ENCODE peak calls at places on chromosome 18, in ten cellular contexts. T, E, P, Q, F, L, A, D, X and M are unnamed samples.

GRCh38 chr18:56606623-56607022 is 31.8 kb downstream of the TXNL1 start:
- DNase-seq in T (no peak), E (no peak), P (no peak), Q (no peak), F (no peak), L (no peak), A (no peak), D (no peak), X (no peak), M (no peak)

GRCh38 chr18:34809697-34810096 is 99.6 kb downstream of the DTNA start:
- DNase-seq in T (peak; percentile 30), E (peak; percentile 44), P (peak; percentile 32), Q (peak; percentile 91), F (no peak), L (no peak), A (peak; percentile 64), D (peak; percentile 67), X (peak; percentile 46), M (no peak)

GRCh38 chr18:37476182-37476581 is 89.4 kb downstream of the CELF4 start:
- DNase-seq in T (no peak), E (peak; percentile 16), P (peak; percentile 14), Q (no peak), F (peak; percentile 9), L (no peak), A (peak; percentile 2), D (no peak), X (peak; percentile 16), M (no peak)

GRCh38 chr18:8139971-8140406 is 469.2 kb upstream of the RAB12 start:
- DNase-seq in T (no peak), E (peak; percentile 72), P (no peak), Q (no peak), F (no peak), L (no peak), A (peak; percentile 41), D (peak; percentile 42), X (no peak), M (no peak)

GRCh38 chr18:1422634-1423033 is 518.0 kb downstream of the ADCYAP1 start:
- DNase-seq in T (no peak), E (no peak), P (no peak), Q (no peak), F (no peak), L (no peak), A (no peak), D (no peak), X (no peak), M (no peak)

GRCh38 chr18:52387246-52387645 is 47.2 kb downstream of the DCC start:
- DNase-seq in T (no peak), E (no peak), P (no peak), Q (no peak), F (no peak), L (no peak), A (no peak), D (no peak), X (no peak), M (no peak)

GRCh38 chr18:43830905-43831304 is 553.6 kb upstream of the SYT4 start:
- DNase-seq in T (no peak), E (no peak), P (no peak), Q (no peak), F (no peak), L (no peak), A (no peak), D (no peak), X (no peak), M (no peak)

GRCh38 chr18:58682429-58683069 is 11.3 kb downstream of the MALT1 start:
- DNase-seq in T (peak; percentile 66), E (peak; percentile 77), P (peak; percentile 74), Q (no peak), F (no peak), L (peak; percentile 67), A (peak; percentile 93), D (peak; percentile 84), X (peak; percentile 71), M (peak; percentile 55)

GRCh38 chr18:56130481-56130880 is 507.9 kb downstream of the TXNL1 start:
- DNase-seq in T (no peak), E (no peak), P (no peak), Q (no peak), F (no peak), L (no peak), A (no peak), D (no peak), X (no peak), M (no peak)

GRCh38 chr18:2191180-2191790 is 380.0 kb downstream of the METTL4 start:
- DNase-seq in T (no peak), E (no peak), P (no peak), Q (no peak), F (no peak), L (no peak), A (no peak), D (no peak), X (peak; percentile 29), M (peak; percentile 82)

GRCh38 chr18:28086530-28087172 is 90.3 kb downstream of the CDH2 start:
- DNase-seq in T (no peak), E (peak; percentile 46), P (peak; percentile 68), Q (no peak), F (no peak), L (no peak), A (peak; percentile 42), D (peak; percentile 68), X (peak; percentile 88), M (no peak)

GRCh38 chr18:49250819-49251388 is 209.5 kb downstream of the DYM start:
- DNase-seq in T (no peak), E (peak; percentile 20), P (peak; percentile 47), Q (no peak), F (no peak), L (no peak), A (peak; percentile 63), D (peak; percentile 56), X (peak; percentile 60), M (no peak)

GRCh38 chr18:69628774-69629359 is 228.2 kb downstream of the DOK6 start:
- DNase-seq in T (no peak), E (no peak), P (no peak), Q (no peak), F (no peak), L (no peak), A (no peak), D (no peak), X (no peak), M (no peak)

GRCh38 chr18:30328839-30329238 is 713.7 kb downstream of the DSC3 start:
- DNase-seq in T (no peak), E (no peak), P (no peak), Q (no peak), F (no peak), L (peak; percentile 28), A (no peak), D (no peak), X (no peak), M (no peak)

GRCh38 chr18:74652392-74652988 is 54.8 kb downstream of the ZNF407 start:
- DNase-seq in T (no peak), E (peak; percentile 31), P (peak; percentile 66), Q (no peak), F (peak; percentile 19), L (no peak), A (peak; percentile 81), D (peak; percentile 75), X (peak; percentile 75), M (no peak)

GRCh38 chr18:74654637-74655036 is 57.0 kb downstream of the ZNF407 start:
- DNase-seq in T (no peak), E (peak; percentile 2), P (peak; percentile 66), Q (no peak), F (no peak), L (no peak), A (peak; percentile 61), D (peak; percentile 61), X (peak; percentile 66), M (no peak)
- TF ChIP-seq CTCF in T (no peak), E (no peak), P (peak; percentile 60), Q (no peak), F (peak; percentile 30), L (no peak), A (peak; percentile 38), D (no peak), X (peak; percentile 31), M (peak; percentile 40)

GRCh38 chr18:50279752-50280151 is 1.6 kb downstream of the MBD1 start:
- DNase-seq in T (no peak), E (no peak), P (no peak), Q (no peak), F (no peak), L (no peak), A (no peak), D (no peak), X (no peak), M (no peak)
- H3K4me3 ChIP-seq in T (no peak overlapping the region), E (peak overlapping the region; percentile 75), P (no peak overlapping the region), Q (no peak overlapping the region), F (no peak overlapping the region), L (no peak overlapping the region), A (peak overlapping the region; percentile 26), D (peak overlapping the region; percentile 96), X (peak overlapping the region; percentile 100), M (peak overlapping the region; percentile 99)

DNA sequence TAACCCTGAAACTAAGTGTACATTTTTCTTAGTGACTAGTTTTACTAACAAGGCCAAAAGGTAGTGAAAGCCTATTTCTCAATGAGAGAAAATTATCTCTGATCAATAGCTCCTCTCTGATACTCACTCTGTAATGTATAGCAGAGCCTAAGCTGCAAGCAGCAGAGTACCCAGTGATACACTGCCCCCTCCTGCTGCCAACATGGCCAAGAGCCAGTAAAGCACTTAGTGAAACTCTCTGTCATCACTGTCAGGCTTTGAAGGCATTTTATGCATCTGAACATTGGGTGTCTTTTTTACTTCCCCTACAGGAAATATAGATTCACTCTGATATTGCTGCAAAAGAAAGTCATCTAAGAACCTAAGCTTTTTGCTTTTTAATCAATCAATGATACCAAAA is 784.1 kb upstream of the CDH7 start:
- DNase-seq in T (no peak), E (peak; percentile 2), P (no peak), Q (no peak), F (no peak), L (no peak), A (no peak), D (no peak), X (no peak), M (no peak)
- TF ChIP-seq CTCF in T (no peak), E (no peak), P (no peak), Q (no peak), F (no peak), L (no peak), A (no peak), D (no peak), X (no peak), M (no peak)

GRCh38 chr18:9740076-9740475 is 32.0 kb downstream of the RAB31 start:
- DNase-seq in T (no peak), E (no peak), P (no peak), Q (no peak), F (no peak), L (no peak), A (no peak), D (peak; percentile 38), X (no peak), M (no peak)

GRCh38 chr18:9741821-9742541 is 33.9 kb downstream of the RAB31 start:
- DNase-seq in T (no peak), E (peak; percentile 27), P (no peak), Q (no peak), F (no peak), L (no peak), A (peak; percentile 51), D (peak; percentile 88), X (no peak), M (no peak)

GRCh38 chr18:9743200-9744016 is 35.3 kb downstream of the RAB31 start:
- DNase-seq in T (peak; percentile 29), E (peak; percentile 98), P (peak; percentile 98), Q (no peak), F (peak; percentile 73), L (peak; percentile 93), A (peak; percentile 94), D (peak; percentile 99), X (peak; percentile 89), M (no peak)

GRCh38 chr18:9741461-9741820 is 33.3 kb downstream of the RAB31 start:
- DNase-seq in T (no peak), E (no peak), P (no peak), Q (no peak), F (no peak), L (no peak), A (no peak), D (no peak), X (no peak), M (no peak)

GRCh38 chr18:9742588-9743131 is 34.6 kb downstream of the RAB31 start:
- DNase-seq in T (no peak), E (peak; percentile 37), P (peak; percentile 36), Q (no peak), F (no peak), L (peak; percentile 42), A (peak; percentile 63), D (peak; percentile 79), X (peak; percentile 45), M (no peak)
- H3K4me3 ChIP-seq in T (no peak overlapping the region), E (no peak overlapping the region), P (no peak overlapping the region), Q (no peak overlapping the region), F (peak overlapping the region; percentile 11), L (no peak overlapping the region), A (no peak overlapping the region), D (no peak overlapping the region), X (no peak overlapping the region), M (no peak overlapping the region)